ENCODE peak calls at places on chromosomes 13 and 19, in nine cellular contexts. Q is spleen; D is heart left ventricle; L is stimulated activated CD8-positive, alpha-beta memory T cell treated with anti-CD3 and anti-CD28 coated beads, Interleukin-7, amount 100 ng/mL, for 4 hours; O is left ventricle myocardium inferior; X is body of pancreas; P is activated naive CD4-positive, alpha-beta T cell treated with anti-CD3 and anti-CD28 coated beads, Interleukin-2, amount 10 ng/mL, durations not matched to agents 7 days and 5 days; G is neural crest cell; H is cerebellum. U is an unnamed sample.

GRCh38 chr19:55383789-55384575 is at the start of gene TMEM238:
- DNase-seq in Q (peak), D (peak), L (peak), O (peak), X (peak), P (peak), G (no peak), H (peak), U (peak)

GRCh38 chr19:38224014-38224862 is at the start of gene DPF1:
- DNase-seq in Q (no peak), D (peak), L (peak), O (peak), X (no peak), P (peak), G (peak), H (peak), U (peak)

GRCh38 chr13:70723732-70724131 is 615.5 kb upstream of the KLHL1 start:
- DNase-seq in Q (no peak), D (no peak), L (no peak), O (no peak), X (no peak), P (no peak), G (no peak), H (no peak), U (no peak)

GRCh38 chr19:48271531-48272151 is 1.8 kb downstream of the ZNF114 start:
- DNase-seq in Q (peak), D (peak), L (no peak), O (peak), X (peak), P (peak), G (peak), H (no peak), U (peak)

GRCh38 chr13:106143392-106143791 is 392.1 kb downstream of the EFNB2 start:
- DNase-seq in Q (no peak), D (no peak), L (no peak), O (no peak), X (no peak), P (no peak), G (no peak), H (no peak), U (no peak)

GRCh38 chr19:33426621-33427475 is 53.3 kb downstream of the CEBPG start:
- DNase-seq in Q (peak), D (no peak), L (no peak), O (no peak), X (no peak), P (no peak), G (no peak), H (peak), U (no peak)

GRCh38 chr13:21012841-21013681 is 48.3 kb downstream of the LATS2 start:
- DNase-seq in Q (no peak), D (no peak), L (no peak), O (no peak), X (no peak), P (no peak), G (no peak), H (no peak), U (no peak)

GRCh38 chr13:74974234-74974879 is 507.6 kb downstream of the TBC1D4 start:
- DNase-seq in Q (no peak), D (no peak), L (no peak), O (no peak), X (no peak), P (no peak), G (no peak), H (no peak), U (no peak)

GRCh38 chr13:98496239-98496668 is 80.7 kb downstream of the STK24 start:
- DNase-seq in Q (no peak), D (no peak), L (no peak), O (no peak), X (no peak), P (no peak), G (no peak), H (no peak), U (no peak)

GRCh38 chr13:27018230-27018875 is 153.3 kb downstream of the USP12 start:
- DNase-seq in Q (no peak), D (no peak), L (no peak), O (no peak), X (no peak), P (no peak), G (no peak), H (no peak), U (no peak)